ENCODE peak calls at places on chromosomes 2 and 18, in six cellular contexts. One of them, this sample, is unnamed. For H3K9me3, the result is how much of the 10 kb centered on the place peaks cover.

GRCh38 chr2:161118722-161119121 is 41.5 kb upstream of the TANK start:
- DNase-seq in tibial artery: no peak
- DNase-seq in heart right ventricle: no peak
- DNase-seq in CD4-positive, CD25-positive, alpha-beta regulatory T cell: peak
- DNase-seq in Karpas-422: no peak
- DNase-seq in CD8-positive, alpha-beta T cell: no peak
- DNase-seq in this sample: no peak

GRCh38 chr2:195051401-195051800 is 605.6 kb upstream of the SLC39A10 start:
- DNase-seq in tibial artery: no peak
- DNase-seq in heart right ventricle: no peak
- DNase-seq in CD4-positive, CD25-positive, alpha-beta regulatory T cell: no peak
- DNase-seq in Karpas-422: no peak
- DNase-seq in CD8-positive, alpha-beta T cell: no peak
- DNase-seq in this sample: no peak

GRCh38 chr2:212448698-212449097 is 89.9 kb downstream of the ERBB4 start:
- DNase-seq in tibial artery: no peak
- DNase-seq in heart right ventricle: no peak
- DNase-seq in CD4-positive, CD25-positive, alpha-beta regulatory T cell: no peak
- DNase-seq in Karpas-422: no peak
- DNase-seq in CD8-positive, alpha-beta T cell: no peak
- DNase-seq in this sample: no peak

GRCh38 chr18:7272268-7273049 is 41.6 kb downstream of the LRRC30 start:
- DNase-seq in tibial artery: peak
- DNase-seq in heart right ventricle: peak
- DNase-seq in CD4-positive, CD25-positive, alpha-beta regulatory T cell: no peak
- DNase-seq in Karpas-422: peak
- DNase-seq in CD8-positive, alpha-beta T cell: no peak
- DNase-seq in this sample: no peak

GRCh38 chr2:81545626-81546025 is 1241.1 kb upstream of the LRRTM1 start:
- DNase-seq in tibial artery: no peak
- DNase-seq in heart right ventricle: no peak
- DNase-seq in CD4-positive, CD25-positive, alpha-beta regulatory T cell: no peak
- DNase-seq in Karpas-422: no peak
- DNase-seq in CD8-positive, alpha-beta T cell: no peak
- DNase-seq in this sample: no peak

GRCh38 chr2:11932896-11933295 is 186.5 kb downstream of the LPIN1 start:
- DNase-seq in tibial artery: no peak
- DNase-seq in heart right ventricle: no peak
- DNase-seq in CD4-positive, CD25-positive, alpha-beta regulatory T cell: no peak
- DNase-seq in Karpas-422: no peak
- DNase-seq in CD8-positive, alpha-beta T cell: no peak
- DNase-seq in this sample: no peak

GRCh38 chr2:120737802-120738516 is 2.3 kb downstream of the GLI2 start:
- DNase-seq in tibial artery: no peak
- DNase-seq in heart right ventricle: no peak
- DNase-seq in CD4-positive, CD25-positive, alpha-beta regulatory T cell: no peak
- DNase-seq in Karpas-422: no peak
- DNase-seq in CD8-positive, alpha-beta T cell: no peak
- DNase-seq in this sample: no peak

GRCh38 chr2:67240507-67240906 is 156.6 kb upstream of the ETAA1 start:
- DNase-seq in tibial artery: no peak
- DNase-seq in heart right ventricle: no peak
- DNase-seq in CD4-positive, CD25-positive, alpha-beta regulatory T cell: no peak
- DNase-seq in Karpas-422: no peak
- DNase-seq in CD8-positive, alpha-beta T cell: no peak
- DNase-seq in this sample: no peak

GRCh38 chr2:18362696-18363095 is 197.8 kb downstream of the RDH14 start:
- DNase-seq in tibial artery: no peak
- DNase-seq in heart right ventricle: no peak
- DNase-seq in CD4-positive, CD25-positive, alpha-beta regulatory T cell: no peak
- DNase-seq in Karpas-422: no peak
- DNase-seq in CD8-positive, alpha-beta T cell: no peak
- DNase-seq in this sample: no peak

GRCh38 chr18:3213231-3214059 is 6.3 kb downstream of the MYOM1 start:
- DNase-seq in tibial artery: no peak
- DNase-seq in heart right ventricle: no peak
- DNase-seq in CD4-positive, CD25-positive, alpha-beta regulatory T cell: peak
- DNase-seq in Karpas-422: no peak
- DNase-seq in CD8-positive, alpha-beta T cell: no peak
- DNase-seq in this sample: no peak

GRCh38 chr2:173187911-173188788 is 112.5 kb downstream of the MAP3K20 start:
- DNase-seq in tibial artery: no peak
- DNase-seq in heart right ventricle: peak
- DNase-seq in CD4-positive, CD25-positive, alpha-beta regulatory T cell: no peak
- DNase-seq in Karpas-422: no peak
- DNase-seq in CD8-positive, alpha-beta T cell: no peak
- DNase-seq in this sample: no peak

GRCh38 chr18:48827321-48828200 is 123.2 kb downstream of the SMAD7 start:
- DNase-seq in tibial artery: peak
- DNase-seq in heart right ventricle: peak
- DNase-seq in CD4-positive, CD25-positive, alpha-beta regulatory T cell: no peak
- DNase-seq in Karpas-422: no peak
- DNase-seq in CD8-positive, alpha-beta T cell: no peak
- DNase-seq in this sample: peak

GRCh38 chr18:4510709-4511108 is 55.6 kb upstream of the DLGAP1 start:
- DNase-seq in tibial artery: no peak
- DNase-seq in heart right ventricle: no peak
- DNase-seq in CD4-positive, CD25-positive, alpha-beta regulatory T cell: peak
- DNase-seq in Karpas-422: no peak
- DNase-seq in CD8-positive, alpha-beta T cell: no peak
- DNase-seq in this sample: no peak

GRCh38 chr18:58416704-58417683 is 211.9 kb downstream of the ALPK2 start:
- DNase-seq in tibial artery: no peak
- DNase-seq in heart right ventricle: no peak
- DNase-seq in CD4-positive, CD25-positive, alpha-beta regulatory T cell: no peak
- DNase-seq in Karpas-422: no peak
- DNase-seq in CD8-positive, alpha-beta T cell: no peak
- DNase-seq in this sample: no peak

GRCh38 chr2:218631837-218632236 is 24.1 kb downstream of the PLCD4 start:
- DNase-seq in tibial artery: no peak
- DNase-seq in heart right ventricle: peak
- DNase-seq in CD4-positive, CD25-positive, alpha-beta regulatory T cell: no peak
- DNase-seq in Karpas-422: no peak
- DNase-seq in CD8-positive, alpha-beta T cell: no peak
- DNase-seq in this sample: no peak

GRCh38 chr18:34320267-34320666 is 95.6 kb upstream of the NOL4 start:
- DNase-seq in tibial artery: no peak
- DNase-seq in heart right ventricle: no peak
- DNase-seq in CD4-positive, CD25-positive, alpha-beta regulatory T cell: no peak
- DNase-seq in Karpas-422: no peak
- DNase-seq in CD8-positive, alpha-beta T cell: no peak
- DNase-seq in this sample: no peak

GRCh38 chr2:225768741-225769140 is 369.2 kb downstream of the NYAP2 start:
- DNase-seq in tibial artery: no peak
- DNase-seq in heart right ventricle: no peak
- DNase-seq in CD4-positive, CD25-positive, alpha-beta regulatory T cell: no peak
- DNase-seq in Karpas-422: no peak
- DNase-seq in CD8-positive, alpha-beta T cell: no peak
- DNase-seq in this sample: no peak

GRCh38 chr2:44578401-44579135 is 216.8 kb downstream of the CAMKMT start:
- DNase-seq in tibial artery: no peak
- DNase-seq in heart right ventricle: no peak
- DNase-seq in CD4-positive, CD25-positive, alpha-beta regulatory T cell: peak
- DNase-seq in Karpas-422: peak
- DNase-seq in CD8-positive, alpha-beta T cell: no peak
- DNase-seq in this sample: no peak

GRCh38 chr2:8546319-8547283 is 135.3 kb upstream of the ID2 start:
- DNase-seq in tibial artery: no peak
- DNase-seq in heart right ventricle: no peak
- DNase-seq in CD4-positive, CD25-positive, alpha-beta regulatory T cell: no peak
- DNase-seq in Karpas-422: peak
- DNase-seq in CD8-positive, alpha-beta T cell: no peak
- DNase-seq in this sample: no peak

GRCh38 chr18:30485078-30485477 is 557.5 kb downstream of the DSC3 start:
- DNase-seq in tibial artery: no peak
- DNase-seq in heart right ventricle: no peak
- DNase-seq in CD4-positive, CD25-positive, alpha-beta regulatory T cell: no peak
- DNase-seq in Karpas-422: no peak
- DNase-seq in CD8-positive, alpha-beta T cell: no peak
- DNase-seq in this sample: no peak

GRCh38 chr2:101140978-101141655 is 10.1 kb downstream of the TBC1D8 start:
- DNase-seq in tibial artery: no peak
- DNase-seq in heart right ventricle: no peak
- DNase-seq in CD4-positive, CD25-positive, alpha-beta regulatory T cell: no peak
- DNase-seq in Karpas-422: no peak
- DNase-seq in CD8-positive, alpha-beta T cell: no peak
- DNase-seq in this sample: no peak

GRCh38 chr2:96084006-96084857 is 32.1 kb downstream of the ADRA2B start:
- DNase-seq in tibial artery: no peak
- DNase-seq in heart right ventricle: no peak
- DNase-seq in CD4-positive, CD25-positive, alpha-beta regulatory T cell: no peak
- DNase-seq in Karpas-422: peak
- DNase-seq in CD8-positive, alpha-beta T cell: no peak
- DNase-seq in this sample: no peak

GRCh38 chr18:36352384-36352783 is 54.9 kb downstream of the FHOD3 start:
- DNase-seq in tibial artery: peak
- DNase-seq in heart right ventricle: no peak
- DNase-seq in CD4-positive, CD25-positive, alpha-beta regulatory T cell: no peak
- DNase-seq in Karpas-422: no peak
- DNase-seq in CD8-positive, alpha-beta T cell: no peak
- DNase-seq in this sample: no peak

GRCh38 chr2:240960309-240960962 is 38.0 kb upstream of the SNED1 start:
- DNase-seq in tibial artery: peak
- DNase-seq in heart right ventricle: peak
- DNase-seq in CD4-positive, CD25-positive, alpha-beta regulatory T cell: no peak
- DNase-seq in Karpas-422: no peak
- DNase-seq in CD8-positive, alpha-beta T cell: no peak
- DNase-seq in this sample: no peak

GRCh38 chr18:48676346-48676745 is 137.5 kb downstream of the CTIF start:
- DNase-seq in tibial artery: peak
- DNase-seq in heart right ventricle: no peak
- DNase-seq in CD4-positive, CD25-positive, alpha-beta regulatory T cell: no peak
- DNase-seq in Karpas-422: no peak
- DNase-seq in CD8-positive, alpha-beta T cell: no peak
- DNase-seq in this sample: no peak

GRCh38 chr2:15050483-15050882 is 418.0 kb downstream of the LRATD1 start:
- DNase-seq in tibial artery: no peak
- DNase-seq in heart right ventricle: no peak
- DNase-seq in CD4-positive, CD25-positive, alpha-beta regulatory T cell: no peak
- DNase-seq in Karpas-422: no peak
- DNase-seq in CD8-positive, alpha-beta T cell: no peak
- DNase-seq in this sample: no peak

GRCh38 chr2:100741880-100742814 is 77.8 kb upstream of the NPAS2 start:
- DNase-seq in tibial artery: no peak
- DNase-seq in heart right ventricle: peak
- DNase-seq in CD4-positive, CD25-positive, alpha-beta regulatory T cell: no peak
- DNase-seq in Karpas-422: no peak
- DNase-seq in CD8-positive, alpha-beta T cell: no peak
- DNase-seq in this sample: no peak

GRCh38 chr18:59921384-59921891 is 21.6 kb downstream of the PMAIP1 start:
- DNase-seq in tibial artery: no peak
- DNase-seq in heart right ventricle: no peak
- DNase-seq in CD4-positive, CD25-positive, alpha-beta regulatory T cell: peak
- DNase-seq in Karpas-422: no peak
- DNase-seq in CD8-positive, alpha-beta T cell: peak
- DNase-seq in this sample: no peak

GRCh38 chr2:21379140-21379539 is 255.4 kb downstream of the TDRD15 start:
- DNase-seq in tibial artery: no peak
- DNase-seq in heart right ventricle: no peak
- DNase-seq in CD4-positive, CD25-positive, alpha-beta regulatory T cell: no peak
- DNase-seq in Karpas-422: no peak
- DNase-seq in CD8-positive, alpha-beta T cell: no peak
- DNase-seq in this sample: no peak

GRCh38 chr2:235577404-235578330 is 83.8 kb downstream of the AGAP1 start:
- DNase-seq in tibial artery: no peak
- DNase-seq in heart right ventricle: peak
- DNase-seq in CD4-positive, CD25-positive, alpha-beta regulatory T cell: no peak
- DNase-seq in Karpas-422: no peak
- DNase-seq in CD8-positive, alpha-beta T cell: no peak
- DNase-seq in this sample: no peak

GRCh38 chr2:134674687-134675086 is 44.1 kb downstream of the TMEM163 start:
- DNase-seq in tibial artery: no peak
- DNase-seq in heart right ventricle: no peak
- DNase-seq in CD4-positive, CD25-positive, alpha-beta regulatory T cell: no peak
- DNase-seq in Karpas-422: no peak
- DNase-seq in CD8-positive, alpha-beta T cell: no peak
- DNase-seq in this sample: no peak
- H3K27ac ChIP-seq in tibial artery: no peak
- H3K27ac ChIP-seq in heart right ventricle: no peak
- H3K27ac ChIP-seq in CD4-positive, CD25-positive, alpha-beta regulatory T cell: no peak
- H3K27ac ChIP-seq in Karpas-422: no peak
- H3K27ac ChIP-seq in CD8-positive, alpha-beta T cell: no peak
- H3K27ac ChIP-seq in this sample: no peak

DNA sequence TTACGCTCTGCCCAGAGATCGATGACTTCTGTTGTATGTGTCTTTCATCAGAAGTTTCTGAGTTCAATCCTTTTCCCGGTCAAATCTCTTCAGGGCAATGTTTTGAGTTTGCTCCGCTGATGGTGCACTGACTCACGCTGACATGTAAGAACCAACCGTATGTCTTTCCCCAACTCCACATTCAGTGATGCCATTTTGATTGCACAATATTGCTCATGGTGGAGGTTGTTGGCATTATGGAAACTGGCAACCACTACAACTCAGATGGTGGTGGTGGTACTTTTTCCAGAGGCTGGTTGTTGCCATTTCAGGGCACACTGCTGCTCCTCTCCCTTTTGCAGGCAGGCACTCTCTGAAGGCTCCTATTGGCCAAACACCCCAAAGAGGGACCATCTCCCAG is 751.5 kb downstream of the DCDC2C start:
- DNase-seq in tibial artery: no peak
- DNase-seq in heart right ventricle: no peak
- DNase-seq in CD4-positive, CD25-positive, alpha-beta regulatory T cell: no peak
- DNase-seq in Karpas-422: no peak
- DNase-seq in CD8-positive, alpha-beta T cell: no peak
- DNase-seq in this sample: no peak
- H3K9me3 ChIP-seq in tibial artery: under half
- H3K9me3 ChIP-seq in heart right ventricle: under half
- H3K9me3 ChIP-seq in CD4-positive, CD25-positive, alpha-beta regulatory T cell: under half
- H3K9me3 ChIP-seq in Karpas-422: under half
- H3K9me3 ChIP-seq in CD8-positive, alpha-beta T cell: under half
- H3K9me3 ChIP-seq in this sample: under half

GRCh38 chr2:200814276-200814815 is 2.6 kb downstream of the BZW1 start:
- DNase-seq in tibial artery: no peak
- DNase-seq in heart right ventricle: no peak
- DNase-seq in CD4-positive, CD25-positive, alpha-beta regulatory T cell: no peak
- DNase-seq in Karpas-422: no peak
- DNase-seq in CD8-positive, alpha-beta T cell: no peak
- DNase-seq in this sample: no peak
- H3K27ac ChIP-seq in tibial artery: peak
- H3K27ac ChIP-seq in heart right ventricle: no peak
- H3K27ac ChIP-seq in CD4-positive, CD25-positive, alpha-beta regulatory T cell: peak
- H3K27ac ChIP-seq in Karpas-422: no peak
- H3K27ac ChIP-seq in CD8-positive, alpha-beta T cell: no peak
- H3K27ac ChIP-seq in this sample: no peak

GRCh38 chr2:37773354-37773753 is 101.9 kb upstream of the CDC42EP3 start:
- DNase-seq in tibial artery: no peak
- DNase-seq in heart right ventricle: no peak
- DNase-seq in CD4-positive, CD25-positive, alpha-beta regulatory T cell: no peak
- DNase-seq in Karpas-422: no peak
- DNase-seq in CD8-positive, alpha-beta T cell: no peak
- DNase-seq in this sample: no peak
- H3K9me3 ChIP-seq in tibial artery: under half
- H3K9me3 ChIP-seq in heart right ventricle: under half
- H3K9me3 ChIP-seq in CD4-positive, CD25-positive, alpha-beta regulatory T cell: under half
- H3K9me3 ChIP-seq in Karpas-422: under half
- H3K9me3 ChIP-seq in CD8-positive, alpha-beta T cell: under half
- H3K9me3 ChIP-seq in this sample: under half

This sample was measured in ascending aorta.